ENCODE peak calls at places on chromosomes 3 and 15, in five cellular contexts. One of them, this sample, is unnamed. For H3K27me3 and H3K4me1, the result is how much of the 10 kb centered on the place peaks cover.

GRCh38 chr15:88735212-88735611 is 68.0 kb upstream of the ACAN start:
- DNase-seq in H9: no peak
- DNase-seq in sigmoid colon: no peak
- DNase-seq in left ventricle myocardium inferior: no peak
- DNase-seq in HepG2: no peak
- DNase-seq in this sample: no peak

GRCh38 chr15:47750030-47750739 is 32.9 kb downstream of the SEMA6D start:
- DNase-seq in H9: no peak
- DNase-seq in sigmoid colon: no peak
- DNase-seq in left ventricle myocardium inferior: no peak
- DNase-seq in HepG2: no peak
- DNase-seq in this sample: no peak

GRCh38 chr3:122184591-122184929 is 1.1 kb downstream of the CASR start:
- DNase-seq in H9: no peak
- DNase-seq in sigmoid colon: no peak
- DNase-seq in left ventricle myocardium inferior: no peak
- DNase-seq in HepG2: no peak
- DNase-seq in this sample: no peak

GRCh38 chr3:140902791-140903190 is 38.8 kb upstream of the SLC25A36 start:
- DNase-seq in H9: no peak
- DNase-seq in sigmoid colon: no peak
- DNase-seq in left ventricle myocardium inferior: no peak
- DNase-seq in HepG2: no peak
- DNase-seq in this sample: no peak

GRCh38 chr3:126431103-126431534 is 36.4 kb downstream of the CFAP100 start:
- DNase-seq in H9: peak
- DNase-seq in sigmoid colon: no peak
- DNase-seq in left ventricle myocardium inferior: no peak
- DNase-seq in HepG2: no peak
- DNase-seq in this sample: peak

GRCh38 chr3:172397716-172398405 is 50.4 kb downstream of the GHSR start:
- DNase-seq in H9: no peak
- DNase-seq in sigmoid colon: no peak
- DNase-seq in left ventricle myocardium inferior: no peak
- DNase-seq in HepG2: no peak
- DNase-seq in this sample: no peak

GRCh38 chr15:72117448-72117697 is 577 bp downstream of the MYO9A start:
- DNase-seq in H9: peak
- DNase-seq in sigmoid colon: peak
- DNase-seq in left ventricle myocardium inferior: peak
- DNase-seq in HepG2: peak
- DNase-seq in this sample: peak

GRCh38 chr3:40768536-40768935 is 243.8 kb downstream of the ZNF621 start:
- DNase-seq in H9: no peak
- DNase-seq in sigmoid colon: no peak
- DNase-seq in left ventricle myocardium inferior: no peak
- DNase-seq in HepG2: no peak
- DNase-seq in this sample: no peak

GRCh38 chr3:18246336-18247060 is 178.6 kb downstream of the SATB1 start:
- DNase-seq in H9: no peak
- DNase-seq in sigmoid colon: no peak
- DNase-seq in left ventricle myocardium inferior: no peak
- DNase-seq in HepG2: no peak
- DNase-seq in this sample: no peak

GRCh38 chr15:35243758-35244157 is 158.7 kb upstream of the NANOGP8 start:
- DNase-seq in H9: no peak
- DNase-seq in sigmoid colon: no peak
- DNase-seq in left ventricle myocardium inferior: no peak
- DNase-seq in HepG2: no peak
- DNase-seq in this sample: no peak

GRCh38 chr15:88048759-88049158 is 207.8 kb downstream of the NTRK3 start:
- DNase-seq in H9: no peak
- DNase-seq in sigmoid colon: no peak
- DNase-seq in left ventricle myocardium inferior: no peak
- DNase-seq in HepG2: no peak
- DNase-seq in this sample: no peak

GRCh38 chr3:162337630-162338029 is 841.0 kb downstream of the OTOL1 start:
- DNase-seq in H9: no peak
- DNase-seq in sigmoid colon: no peak
- DNase-seq in left ventricle myocardium inferior: no peak
- DNase-seq in HepG2: no peak
- DNase-seq in this sample: no peak

GRCh38 chr3:89447244-89447643 is 339.8 kb downstream of the EPHA3 start:
- DNase-seq in H9: no peak
- DNase-seq in sigmoid colon: no peak
- DNase-seq in left ventricle myocardium inferior: no peak
- DNase-seq in HepG2: no peak
- DNase-seq in this sample: no peak

GRCh38 chr3:54791552-54792156 is 136.2 kb downstream of the LRTM1 start:
- DNase-seq in H9: no peak
- DNase-seq in sigmoid colon: no peak
- DNase-seq in left ventricle myocardium inferior: no peak
- DNase-seq in HepG2: no peak
- DNase-seq in this sample: no peak

GRCh38 chr15:70102827-70103226 is 5.1 kb upstream of the TLE3 start:
- DNase-seq in H9: no peak
- DNase-seq in sigmoid colon: no peak
- DNase-seq in left ventricle myocardium inferior: no peak
- DNase-seq in HepG2: no peak
- DNase-seq in this sample: no peak

GRCh38 chr3:128176270-128176831 is 23.1 kb downstream of the EEFSEC start:
- DNase-seq in H9: no peak
- DNase-seq in sigmoid colon: no peak
- DNase-seq in left ventricle myocardium inferior: no peak
- DNase-seq in HepG2: no peak
- DNase-seq in this sample: no peak

GRCh38 chr15:26771168-26771916 is 1.5 kb downstream of the GABRB3 start:
- DNase-seq in H9: peak
- DNase-seq in sigmoid colon: no peak
- DNase-seq in left ventricle myocardium inferior: peak
- DNase-seq in HepG2: peak
- DNase-seq in this sample: no peak

GRCh38 chr15:31341036-31341435 is 14.4 kb downstream of the KLF13 start:
- DNase-seq in H9: no peak
- DNase-seq in sigmoid colon: no peak
- DNase-seq in left ventricle myocardium inferior: no peak
- DNase-seq in HepG2: no peak
- DNase-seq in this sample: no peak

GRCh38 chr3:172635588-172635987 is 75.3 kb downstream of the NCEH1 start:
- DNase-seq in H9: no peak
- DNase-seq in sigmoid colon: no peak
- DNase-seq in left ventricle myocardium inferior: no peak
- DNase-seq in HepG2: no peak
- DNase-seq in this sample: no peak

GRCh38 chr3:58608648-58609047 is 31.5 kb upstream of the FAM107A start:
- DNase-seq in H9: no peak
- DNase-seq in sigmoid colon: no peak
- DNase-seq in left ventricle myocardium inferior: peak
- DNase-seq in HepG2: no peak
- DNase-seq in this sample: peak

GRCh38 chr3:101842245-101842934 is 6.9 kb upstream of the NFKBIZ start:
- DNase-seq in H9: peak
- DNase-seq in sigmoid colon: no peak
- DNase-seq in left ventricle myocardium inferior: no peak
- DNase-seq in HepG2: no peak
- DNase-seq in this sample: no peak

GRCh38 chr15:86002444-86002843 is 77.2 kb upstream of the AGBL1 start:
- DNase-seq in H9: no peak
- DNase-seq in sigmoid colon: no peak
- DNase-seq in left ventricle myocardium inferior: no peak
- DNase-seq in HepG2: no peak
- DNase-seq in this sample: no peak

GRCh38 chr3:40924559-40925058 is 274.7 kb upstream of the CTNNB1 start:
- DNase-seq in H9: no peak
- DNase-seq in sigmoid colon: no peak
- DNase-seq in left ventricle myocardium inferior: no peak
- DNase-seq in HepG2: peak
- DNase-seq in this sample: no peak

GRCh38 chr3:165549665-165550064 is 287.6 kb downstream of the BCHE start:
- DNase-seq in H9: peak
- DNase-seq in sigmoid colon: peak
- DNase-seq in left ventricle myocardium inferior: no peak
- DNase-seq in HepG2: no peak
- DNase-seq in this sample: no peak

GRCh38 chr3:151478376-151478702 is 17.5 kb upstream of the IGSF10 start:
- DNase-seq in H9: no peak
- DNase-seq in sigmoid colon: no peak
- DNase-seq in left ventricle myocardium inferior: no peak
- DNase-seq in HepG2: no peak
- DNase-seq in this sample: no peak

GRCh38 chr15:66252411-66253295 is 897 bp downstream of the MEGF11 start:
- DNase-seq in H9: peak
- DNase-seq in sigmoid colon: peak
- DNase-seq in left ventricle myocardium inferior: peak
- DNase-seq in HepG2: peak
- DNase-seq in this sample: no peak

GRCh38 chr15:66255293-66255676 is 1.7 kb upstream of the MEGF11 start:
- DNase-seq in H9: no peak
- DNase-seq in sigmoid colon: no peak
- DNase-seq in left ventricle myocardium inferior: no peak
- DNase-seq in HepG2: no peak
- DNase-seq in this sample: no peak

GRCh38 chr15:66253296-66253642 is 281 bp downstream of the MEGF11 start:
- DNase-seq in H9: peak
- DNase-seq in sigmoid colon: no peak
- DNase-seq in left ventricle myocardium inferior: no peak
- DNase-seq in HepG2: no peak
- DNase-seq in this sample: no peak

GRCh38 chr15:66254364-66255292 is 1.1 kb upstream of the MEGF11 start:
- DNase-seq in H9: peak
- DNase-seq in sigmoid colon: no peak
- DNase-seq in left ventricle myocardium inferior: no peak
- DNase-seq in HepG2: no peak
- DNase-seq in this sample: no peak

DNA sequence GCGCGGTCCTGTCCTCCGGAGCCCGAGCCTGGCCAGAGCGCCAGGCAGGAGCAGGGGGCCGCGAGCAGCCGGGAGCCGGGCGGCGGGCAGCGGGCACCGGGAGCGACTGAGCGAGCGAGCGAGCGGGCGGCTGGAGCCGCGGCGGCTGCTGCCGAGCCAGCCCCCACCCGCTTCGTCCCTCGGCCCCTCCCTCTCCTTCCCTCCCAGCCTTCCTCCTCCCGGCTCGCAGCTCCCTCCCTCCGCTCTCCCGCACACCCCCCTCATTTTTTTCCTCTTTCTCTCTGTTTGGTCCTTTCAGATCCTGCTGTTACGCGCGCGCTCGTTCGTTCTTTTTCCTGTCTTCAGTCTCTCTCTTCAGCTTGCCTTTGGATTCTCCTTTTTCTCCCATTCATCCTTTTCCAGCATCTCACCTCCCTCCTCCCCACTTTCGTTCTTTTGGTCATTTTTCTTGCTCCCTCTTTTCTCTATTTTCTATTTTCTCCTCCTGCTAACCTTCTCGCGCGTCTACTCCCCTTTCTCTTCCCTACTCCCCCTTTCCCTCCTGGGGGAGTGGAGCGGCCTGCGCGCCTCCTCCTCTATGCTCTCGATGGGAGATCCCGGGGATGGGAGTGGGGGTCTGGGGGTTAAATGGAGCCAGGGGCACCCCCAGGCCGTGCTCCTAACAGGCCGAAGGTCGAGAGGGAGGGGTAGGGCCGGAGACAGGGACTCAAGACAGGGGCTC is at the start of gene MEGF11:
- DNase-seq in H9: peak
- DNase-seq in sigmoid colon: no peak
- DNase-seq in left ventricle myocardium inferior: peak
- DNase-seq in HepG2: no peak
- DNase-seq in this sample: peak
- H3K27me3 ChIP-seq in H9: under half
- H3K27me3 ChIP-seq in sigmoid colon: half or more
- H3K27me3 ChIP-seq in left ventricle myocardium inferior: half or more
- H3K27me3 ChIP-seq in HepG2: half or more
- H3K27me3 ChIP-seq in this sample: half or more

DNA sequence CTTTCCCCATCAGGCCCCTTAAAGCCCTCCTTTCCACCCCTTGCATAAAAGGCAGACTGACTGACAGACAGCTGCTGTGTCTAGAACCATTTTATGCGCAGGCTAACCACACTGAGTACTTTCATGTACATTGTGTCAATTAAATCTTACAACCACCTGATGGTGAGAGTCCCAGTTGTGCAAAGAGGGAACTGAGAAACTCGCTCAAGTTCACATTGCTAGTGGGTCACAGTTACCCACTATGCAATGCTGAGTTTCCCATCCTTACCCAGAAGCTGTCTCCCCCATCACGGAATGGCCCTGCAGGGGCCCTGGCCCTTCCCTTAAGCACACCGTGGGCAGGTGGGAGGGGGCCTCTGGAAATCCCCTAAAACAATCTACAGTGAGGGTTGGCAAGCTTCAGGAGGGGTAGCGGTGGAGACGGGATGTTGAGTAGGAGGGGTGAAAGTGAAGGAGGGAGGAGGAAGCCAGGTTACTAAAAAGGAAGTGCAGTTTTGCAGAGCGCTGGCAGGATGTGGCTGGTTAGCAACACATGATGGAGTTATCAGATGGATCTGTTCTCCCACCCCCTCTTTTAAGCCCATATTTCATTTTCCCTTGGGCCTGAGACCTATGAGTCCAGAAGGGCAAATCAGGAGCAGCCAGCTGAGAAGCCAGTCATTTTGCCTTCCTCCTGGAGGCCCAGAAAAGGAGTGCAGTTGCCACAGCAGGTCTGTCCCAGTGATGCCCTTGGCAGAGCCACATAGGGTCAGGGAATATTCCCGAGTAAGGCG is 30.0 kb downstream of the STARD5 start:
- DNase-seq in H9: no peak
- DNase-seq in sigmoid colon: no peak
- DNase-seq in left ventricle myocardium inferior: no peak
- DNase-seq in HepG2: no peak
- DNase-seq in this sample: no peak
- H3K4me1 ChIP-seq in H9: under half
- H3K4me1 ChIP-seq in sigmoid colon: under half
- H3K4me1 ChIP-seq in left ventricle myocardium inferior: under half
- H3K4me1 ChIP-seq in HepG2: under half
- H3K4me1 ChIP-seq in this sample: under half

GRCh38 chr15:76060098-76060989 is 559 bp downstream of the TMEM266 start:
- DNase-seq in H9: no peak
- DNase-seq in sigmoid colon: no peak
- DNase-seq in left ventricle myocardium inferior: no peak
- DNase-seq in HepG2: no peak
- DNase-seq in this sample: no peak

GRCh38 chr15:76057332-76058000 is 2.3 kb upstream of the TMEM266 start:
- DNase-seq in H9: no peak
- DNase-seq in sigmoid colon: no peak
- DNase-seq in left ventricle myocardium inferior: no peak
- DNase-seq in HepG2: peak
- DNase-seq in this sample: no peak

GRCh38 chr15:76056931-76057330 is 2.9 kb upstream of the TMEM266 start:
- DNase-seq in H9: no peak
- DNase-seq in sigmoid colon: no peak
- DNase-seq in left ventricle myocardium inferior: no peak
- DNase-seq in HepG2: no peak
- DNase-seq in this sample: no peak

GRCh38 chr15:76059320-76060097 is at the start of gene TMEM266:
- DNase-seq in H9: peak
- DNase-seq in sigmoid colon: no peak
- DNase-seq in left ventricle myocardium inferior: peak
- DNase-seq in HepG2: no peak
- DNase-seq in this sample: peak

GRCh38 chr15:76058714-76059319 is 968 bp upstream of the TMEM266 start:
- DNase-seq in H9: peak
- DNase-seq in sigmoid colon: no peak
- DNase-seq in left ventricle myocardium inferior: no peak
- DNase-seq in HepG2: peak
- DNase-seq in this sample: no peak
- H3K27me3 ChIP-seq in H9: under half
- H3K27me3 ChIP-seq in sigmoid colon: under half
- H3K27me3 ChIP-seq in left ventricle myocardium inferior: half or more
- H3K27me3 ChIP-seq in HepG2: under half
- H3K27me3 ChIP-seq in this sample: under half

GRCh38 chr3:129595544-129596193 is 10.8 kb downstream of the PLXND1 start:
- DNase-seq in H9: no peak
- DNase-seq in sigmoid colon: no peak
- DNase-seq in left ventricle myocardium inferior: no peak
- DNase-seq in HepG2: peak
- DNase-seq in this sample: no peak
- H3K4me1 ChIP-seq in H9: under half
- H3K4me1 ChIP-seq in sigmoid colon: half or more
- H3K4me1 ChIP-seq in left ventricle myocardium inferior: half or more
- H3K4me1 ChIP-seq in HepG2: half or more
- H3K4me1 ChIP-seq in this sample: half or more